ENCODE peak calls at places on chromosomes 1 and 21, in six cellular contexts. One of them, this sample, is unnamed.

GRCh38 chr1:157566484-157567300 is 14.4 kb upstream of the FCRL5 start:
- DNase-seq in GM13977: no peak
- DNase-seq in astrocyte of the spinal cord: no peak
- DNase-seq in neural progenitor cell: no peak
- DNase-seq in body of pancreas: no peak
- DNase-seq in tibial artery: no peak
- DNase-seq in this sample: no peak

GRCh38 chr21:34348890-34349519 is 14.8 kb upstream of the KCNE2 start:
- DNase-seq in GM13977: no peak
- DNase-seq in astrocyte of the spinal cord: no peak
- DNase-seq in neural progenitor cell: no peak
- DNase-seq in body of pancreas: no peak
- DNase-seq in tibial artery: no peak
- DNase-seq in this sample: no peak

GRCh38 chr1:22177354-22178003 is 34.6 kb upstream of the WNT4 start:
- DNase-seq in GM13977: peak; percentile 80
- DNase-seq in astrocyte of the spinal cord: no peak
- DNase-seq in neural progenitor cell: no peak
- DNase-seq in body of pancreas: no peak
- DNase-seq in tibial artery: no peak
- DNase-seq in this sample: peak; percentile 72

GRCh38 chr1:229342305-229342901 is 444 bp downstream of the CCSAP start:
- DNase-seq in GM13977: peak; percentile 92
- DNase-seq in astrocyte of the spinal cord: peak; percentile 70
- DNase-seq in neural progenitor cell: peak; percentile 95
- DNase-seq in body of pancreas: peak; percentile 90
- DNase-seq in tibial artery: peak; percentile 91
- DNase-seq in this sample: peak; percentile 89

GRCh38 chr1:86419277-86419903 is 4.6 kb upstream of the CLCA2 start:
- DNase-seq in GM13977: peak; percentile 73
- DNase-seq in astrocyte of the spinal cord: peak; percentile 22
- DNase-seq in neural progenitor cell: peak; percentile 15
- DNase-seq in body of pancreas: no peak
- DNase-seq in tibial artery: no peak
- DNase-seq in this sample: peak; percentile 69

GRCh38 chr1:30919025-30919881 is 10.7 kb upstream of the SDC3 start:
- DNase-seq in GM13977: no peak
- DNase-seq in astrocyte of the spinal cord: peak; percentile 64
- DNase-seq in neural progenitor cell: no peak
- DNase-seq in body of pancreas: no peak
- DNase-seq in tibial artery: no peak
- DNase-seq in this sample: no peak

GRCh38 chr1:15141933-15142647 is 11.5 kb upstream of the TMEM51 start:
- DNase-seq in GM13977: no peak
- DNase-seq in astrocyte of the spinal cord: peak; percentile 67
- DNase-seq in neural progenitor cell: no peak
- DNase-seq in body of pancreas: peak; percentile 99
- DNase-seq in tibial artery: no peak
- DNase-seq in this sample: no peak

GRCh38 chr1:56291374-56291841 is 288.0 kb downstream of the PLPP3 start:
- DNase-seq in GM13977: no peak
- DNase-seq in astrocyte of the spinal cord: no peak
- DNase-seq in neural progenitor cell: peak; percentile 52
- DNase-seq in body of pancreas: peak; percentile 7
- DNase-seq in tibial artery: no peak
- DNase-seq in this sample: no peak

GRCh38 chr1:52140633-52141512 is 1.0 kb upstream of the ZFYVE9 start:
- DNase-seq in GM13977: no peak
- DNase-seq in astrocyte of the spinal cord: peak; percentile 13
- DNase-seq in neural progenitor cell: no peak
- DNase-seq in body of pancreas: no peak
- DNase-seq in tibial artery: no peak
- DNase-seq in this sample: no peak

GRCh38 chr1:234531181-234532132 is 52.5 kb upstream of the TARBP1 start:
- DNase-seq in GM13977: no peak
- DNase-seq in astrocyte of the spinal cord: peak; percentile 82
- DNase-seq in neural progenitor cell: peak; percentile 42
- DNase-seq in body of pancreas: peak; percentile 86
- DNase-seq in tibial artery: peak; percentile 92
- DNase-seq in this sample: no peak

GRCh38 chr1:14968251-14968812 is 185.2 kb upstream of the TMEM51 start:
- DNase-seq in GM13977: no peak
- DNase-seq in astrocyte of the spinal cord: peak; percentile 90
- DNase-seq in neural progenitor cell: peak; percentile 47
- DNase-seq in body of pancreas: no peak
- DNase-seq in tibial artery: peak; percentile 90
- DNase-seq in this sample: no peak

GRCh38 chr1:167221126-167221803 is 579 bp downstream of the POU2F1 start:
- DNase-seq in GM13977: peak; percentile 26
- DNase-seq in astrocyte of the spinal cord: no peak
- DNase-seq in neural progenitor cell: peak; percentile 71
- DNase-seq in body of pancreas: no peak
- DNase-seq in tibial artery: peak; percentile 65
- DNase-seq in this sample: no peak

GRCh38 chr1:169486281-169486904 is 649 bp upstream of the SLC19A2 start:
- DNase-seq in GM13977: no peak
- DNase-seq in astrocyte of the spinal cord: no peak
- DNase-seq in neural progenitor cell: no peak
- DNase-seq in body of pancreas: no peak
- DNase-seq in tibial artery: no peak
- DNase-seq in this sample: peak; percentile 24

GRCh38 chr1:169484107-169484506 is 1.6 kb downstream of the SLC19A2 start:
- DNase-seq in GM13977: no peak
- DNase-seq in astrocyte of the spinal cord: no peak
- DNase-seq in neural progenitor cell: no peak
- DNase-seq in body of pancreas: no peak
- DNase-seq in tibial artery: no peak
- DNase-seq in this sample: no peak

GRCh38 chr1:169487153-169487552 is 1.4 kb upstream of the SLC19A2 start:
- DNase-seq in GM13977: no peak
- DNase-seq in astrocyte of the spinal cord: no peak
- DNase-seq in neural progenitor cell: no peak
- DNase-seq in body of pancreas: no peak
- DNase-seq in tibial artery: no peak
- DNase-seq in this sample: no peak

GRCh38 chr1:169484683-169485426 is 889 bp downstream of the SLC19A2 start:
- DNase-seq in GM13977: peak; percentile 39
- DNase-seq in astrocyte of the spinal cord: peak; percentile 68
- DNase-seq in neural progenitor cell: peak; percentile 56
- DNase-seq in body of pancreas: peak; percentile 72
- DNase-seq in tibial artery: peak; percentile 89
- DNase-seq in this sample: peak; percentile 38

GRCh38 chr1:169485427-169486280 is at the start of gene SLC19A2:
- DNase-seq in GM13977: peak; percentile 98
- DNase-seq in astrocyte of the spinal cord: peak; percentile 100
- DNase-seq in neural progenitor cell: peak; percentile 99
- DNase-seq in body of pancreas: peak; percentile 100
- DNase-seq in tibial artery: peak; percentile 100
- DNase-seq in this sample: peak; percentile 98
- TF ChIP-seq CTCF in GM13977: peak; percentile 20
- TF ChIP-seq CTCF in astrocyte of the spinal cord: peak; percentile 29
- TF ChIP-seq CTCF in neural progenitor cell: peak; percentile 42
- TF ChIP-seq CTCF in body of pancreas: no peak
- TF ChIP-seq CTCF in tibial artery: peak; percentile 37
- TF ChIP-seq CTCF in this sample: peak; percentile 30

GRCh38 chr1:33127001-33127823 is 46.3 kb downstream of the AZIN2 start:
- DNase-seq in GM13977: peak; percentile 92
- DNase-seq in astrocyte of the spinal cord: peak; percentile 100
- DNase-seq in neural progenitor cell: peak; percentile 76
- DNase-seq in body of pancreas: peak; percentile 99
- DNase-seq in tibial artery: peak; percentile 99
- DNase-seq in this sample: peak; percentile 93
- TF ChIP-seq CTCF in GM13977: peak; percentile 95
- TF ChIP-seq CTCF in astrocyte of the spinal cord: peak; percentile 94
- TF ChIP-seq CTCF in neural progenitor cell: peak; percentile 41
- TF ChIP-seq CTCF in body of pancreas: peak; percentile 91
- TF ChIP-seq CTCF in tibial artery: peak; percentile 84
- TF ChIP-seq CTCF in this sample: peak; percentile 94

GRCh38 chr1:36771222-36771621 is 263.1 kb downstream of the GRIK3 start:
- DNase-seq in GM13977: no peak
- DNase-seq in astrocyte of the spinal cord: no peak
- DNase-seq in neural progenitor cell: peak; percentile 79
- DNase-seq in body of pancreas: no peak
- DNase-seq in tibial artery: no peak
- DNase-seq in this sample: no peak

GRCh38 chr1:36771678-36772284 is 262.5 kb downstream of the GRIK3 start:
- DNase-seq in GM13977: no peak
- DNase-seq in astrocyte of the spinal cord: no peak
- DNase-seq in neural progenitor cell: peak; percentile 61
- DNase-seq in body of pancreas: no peak
- DNase-seq in tibial artery: no peak
- DNase-seq in this sample: no peak

GRCh38 chr1:36773827-36774541 is 260.3 kb downstream of the GRIK3 start:
- DNase-seq in GM13977: no peak
- DNase-seq in astrocyte of the spinal cord: no peak
- DNase-seq in neural progenitor cell: no peak
- DNase-seq in body of pancreas: no peak
- DNase-seq in tibial artery: no peak
- DNase-seq in this sample: no peak

GRCh38 chr1:36775716-36776115 is 258.6 kb downstream of the GRIK3 start:
- DNase-seq in GM13977: no peak
- DNase-seq in astrocyte of the spinal cord: no peak
- DNase-seq in neural progenitor cell: no peak
- DNase-seq in body of pancreas: no peak
- DNase-seq in tibial artery: no peak
- DNase-seq in this sample: no peak

GRCh38 chr1:36772837-36773495 is 261.3 kb downstream of the GRIK3 start:
- DNase-seq in GM13977: no peak
- DNase-seq in astrocyte of the spinal cord: no peak
- DNase-seq in neural progenitor cell: no peak
- DNase-seq in body of pancreas: no peak
- DNase-seq in tibial artery: no peak
- DNase-seq in this sample: no peak
- TF ChIP-seq CTCF in GM13977: no peak
- TF ChIP-seq CTCF in astrocyte of the spinal cord: no peak
- TF ChIP-seq CTCF in neural progenitor cell: no peak
- TF ChIP-seq CTCF in body of pancreas: no peak
- TF ChIP-seq CTCF in tibial artery: no peak
- TF ChIP-seq CTCF in this sample: no peak

GRCh38 chr1:3922851-3923250 is 22.8 kb upstream of the C1orf174 start:
- DNase-seq in GM13977: no peak
- DNase-seq in astrocyte of the spinal cord: no peak
- DNase-seq in neural progenitor cell: no peak
- DNase-seq in body of pancreas: no peak
- DNase-seq in tibial artery: no peak
- DNase-seq in this sample: no peak

GRCh38 chr1:3922201-3922725 is 22.2 kb upstream of the C1orf174 start:
- DNase-seq in GM13977: no peak
- DNase-seq in astrocyte of the spinal cord: no peak
- DNase-seq in neural progenitor cell: no peak
- DNase-seq in body of pancreas: no peak
- DNase-seq in tibial artery: no peak
- DNase-seq in this sample: no peak

GRCh38 chr1:3924186-3924815 is 24.2 kb upstream of the C1orf174 start:
- DNase-seq in GM13977: no peak
- DNase-seq in astrocyte of the spinal cord: no peak
- DNase-seq in neural progenitor cell: no peak
- DNase-seq in body of pancreas: no peak
- DNase-seq in tibial artery: no peak
- DNase-seq in this sample: no peak

GRCh38 chr1:3924871-3925655 is 25.0 kb upstream of the C1orf174 start:
- DNase-seq in GM13977: no peak
- DNase-seq in astrocyte of the spinal cord: no peak
- DNase-seq in neural progenitor cell: no peak
- DNase-seq in body of pancreas: no peak
- DNase-seq in tibial artery: no peak
- DNase-seq in this sample: no peak

DNA sequence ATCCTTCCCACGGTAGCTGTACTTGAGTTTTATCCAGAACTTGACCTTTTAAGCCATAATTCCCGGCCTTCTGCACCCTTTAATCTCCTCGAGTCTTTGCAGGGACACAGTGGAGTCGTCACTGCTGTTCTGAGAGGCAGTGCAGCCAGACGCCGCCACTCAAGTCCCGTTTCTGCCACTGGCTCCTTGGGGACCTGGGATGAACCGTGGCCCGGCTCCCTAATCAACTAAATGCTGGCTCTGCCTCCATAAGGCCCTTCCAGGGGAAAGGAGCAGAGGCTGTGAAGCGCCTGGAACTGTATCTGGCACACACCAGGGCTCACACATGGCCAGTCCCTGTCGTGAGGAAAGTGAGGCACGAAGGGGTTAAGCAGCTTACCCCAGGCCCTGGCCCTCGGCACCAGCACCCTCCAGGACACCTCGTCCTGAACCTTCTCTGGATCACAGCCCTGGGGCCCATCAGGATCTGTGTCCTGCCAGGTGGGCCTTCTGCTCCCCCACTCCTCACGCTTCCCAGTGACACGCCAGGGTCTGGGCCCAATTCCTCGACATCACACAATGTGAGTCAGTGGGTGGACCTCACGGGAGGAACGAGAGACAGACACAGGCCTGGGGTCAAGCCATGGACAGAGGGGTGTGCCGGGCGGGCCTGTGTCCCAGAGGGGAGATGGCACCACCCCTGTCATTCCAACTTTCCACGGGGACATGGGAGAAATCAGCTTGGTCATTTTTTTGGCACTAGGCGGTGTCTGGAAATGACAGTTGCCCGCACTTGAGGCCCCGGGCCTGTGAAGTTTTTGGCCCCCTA is 23.5 kb upstream of the C1orf174 start:
- DNase-seq in GM13977: no peak
- DNase-seq in astrocyte of the spinal cord: no peak
- DNase-seq in neural progenitor cell: no peak
- DNase-seq in body of pancreas: no peak
- DNase-seq in tibial artery: no peak
- DNase-seq in this sample: no peak
- TF ChIP-seq CTCF in GM13977: no peak
- TF ChIP-seq CTCF in astrocyte of the spinal cord: no peak
- TF ChIP-seq CTCF in neural progenitor cell: no peak
- TF ChIP-seq CTCF in body of pancreas: no peak
- TF ChIP-seq CTCF in tibial artery: no peak
- TF ChIP-seq CTCF in this sample: no peak

GRCh38 chr1:109687641-109688499 is at the start of gene GSTM1:
- DNase-seq in GM13977: no peak
- DNase-seq in astrocyte of the spinal cord: peak; percentile 78
- DNase-seq in neural progenitor cell: peak; percentile 78
- DNase-seq in body of pancreas: no peak
- DNase-seq in tibial artery: no peak
- DNase-seq in this sample: no peak
- TF ChIP-seq CTCF in GM13977: no peak
- TF ChIP-seq CTCF in astrocyte of the spinal cord: peak; percentile 37
- TF ChIP-seq CTCF in neural progenitor cell: peak; percentile 24
- TF ChIP-seq CTCF in body of pancreas: no peak
- TF ChIP-seq CTCF in tibial artery: no peak
- TF ChIP-seq CTCF in this sample: no peak

This sample was measured in GM13976.